ENCODE peak calls at places on chromosomes 4 and X, in six cellular contexts. Y, G, S, W, B and V are unnamed samples.

GRCh38 chr4:185912779-185913178 is 100.8 kb upstream of the SORBS2 start:
- DNase-seq in W (no peak), Y (peak), S (no peak), B (no peak), G (no peak), V (no peak)

GRCh38 chr4:113347245-113347644 is 297.8 kb downstream of the ANK2 start:
- DNase-seq in Y (peak), W (no peak), S (no peak), G (no peak), B (no peak), V (no peak)

GRCh38 chr4:151117371-151117962 is 18.0 kb downstream of the RPS3A start:
- DNase-seq in Y (peak), W (peak), S (peak), B (no peak), G (peak), V (no peak)

GRCh38 chrX:47523297-47523696 is 37.7 kb upstream of the ARAF start:
- DNase-seq in B (peak), W (peak), G (peak), Y (peak), S (peak), V (no peak)

GRCh38 chrX:16843208-16843909 is 26.8 kb downstream of the RBBP7 start:
- DNase-seq in W (no peak), S (no peak), G (no peak), Y (no peak), B (no peak), V (no peak)

GRCh38 chr4:137531951-137532868 is at the start of gene PCDH18:
- DNase-seq in Y (peak), G (peak), W (no peak), S (peak), B (peak), V (peak)

GRCh38 chr4:152572417-152573086 is 36.7 kb upstream of the FBXW7 start:
- DNase-seq in W (no peak), G (no peak), B (no peak), Y (peak), S (no peak), V (no peak)

GRCh38 chrX:1389993-1390285 is 2.0 kb downstream of the SLC25A6 start:
- DNase-seq in Y (no peak), W (no peak), G (no peak), S (peak), B (peak), V (no peak)

GRCh38 chr4:182245541-182246245 is 2.5 kb downstream of the TENM3 start:
- DNase-seq in S (no peak), Y (no peak), G (no peak), B (no peak), W (no peak), V (no peak)

GRCh38 chrX:30649859-30650258 is 3.4 kb upstream of the GK start:
- DNase-seq in B (no peak), Y (peak), S (no peak), G (no peak), W (no peak), V (no peak)

GRCh38 chr4:83358410-83358809 is 23.8 kb upstream of the HPSE start:
- DNase-seq in B (no peak), G (no peak), S (no peak), W (no peak), Y (peak), V (no peak)

GRCh38 chr4:4308800-4309441 is 18.9 kb downstream of the ZBTB49 start:
- DNase-seq in S (no peak), B (no peak), G (no peak), Y (no peak), W (no peak), V (no peak)

GRCh38 chrX:147958316-147958715 is 22.8 kb upstream of the FMR1NB start:
- DNase-seq in G (no peak), B (no peak), S (no peak), Y (peak), W (no peak), V (no peak)

GRCh38 chr4:52813546-52813945 is 48.6 kb upstream of the RASL11B start:
- DNase-seq in B (no peak), W (no peak), Y (no peak), S (no peak), G (no peak), V (no peak)

GRCh38 chr4:54017308-54017707 is 47.1 kb downstream of the CHIC2 start:
- DNase-seq in B (no peak), G (no peak), W (no peak), S (no peak), Y (no peak), V (no peak)

GRCh38 chr4:1293531-1293941 is 3.8 kb downstream of the MAEA start:
- DNase-seq in W (no peak), Y (no peak), B (no peak), S (no peak), G (no peak), V (no peak)
- H3K27ac ChIP-seq in W (no peak), Y (no peak), B (peak), S (no peak), G (no peak), V (no peak)

GRCh38 chr4:38804654-38805295 is at the start of gene TLR1:
- DNase-seq in B (no peak), G (peak), S (no peak), W (peak), Y (peak), V (no peak)
- H3K27ac ChIP-seq in B (peak), G (peak), S (peak), W (no peak), Y (peak), V (peak)

GRCh38 chr4:98473046-98473445 is 185.4 kb downstream of the TSPAN5 start:
- DNase-seq in S (no peak), G (no peak), W (no peak), B (no peak), Y (no peak), V (no peak)
- H3K27ac ChIP-seq in S (no peak), G (no peak), W (no peak), B (no peak), Y (no peak), V (peak)

GRCh38 chrX:108261541-108262218 is 170.1 kb downstream of the ATG4A start:
- DNase-seq in G (no peak), S (no peak), Y (peak), W (no peak), B (no peak), V (no peak)
- H3K27ac ChIP-seq in G (no peak), S (no peak), Y (peak), W (no peak), B (no peak), V (no peak)

GRCh38 chrX:130120321-130120731 is 10.0 kb upstream of the ELF4 start:
- DNase-seq in G (peak), Y (no peak), S (no peak), W (no peak), B (no peak), V (no peak)
- H3K27ac ChIP-seq in G (peak), Y (no peak), S (no peak), W (no peak), B (no peak), V (peak)

GRCh38 chr4:184750926-184751584 is 17.2 kb upstream of the CENPU start:
- DNase-seq in B (no peak), G (no peak), W (no peak), S (no peak), Y (no peak), V (no peak)
- H3K27ac ChIP-seq in B (no peak), G (no peak), W (no peak), S (no peak), Y (no peak), V (no peak)

GRCh38 chr4:833156-833555 is 7.2 kb upstream of the CPLX1 start:
- DNase-seq in B (peak), Y (no peak), S (no peak), G (no peak), W (no peak), V (no peak)

GRCh38 chr4:836003-836511 is 10.1 kb upstream of the CPLX1 start:
- DNase-seq in W (no peak), G (no peak), Y (no peak), B (peak), S (no peak), V (no peak)

GRCh38 chr4:833731-834367 is 7.9 kb upstream of the CPLX1 start:
- DNase-seq in G (no peak), Y (no peak), W (no peak), S (no peak), B (peak), V (no peak)

GRCh38 chr4:835148-836002 is 9.4 kb upstream of the CPLX1 start:
- DNase-seq in Y (no peak), W (no peak), G (peak), S (peak), B (peak), V (no peak)

DNA sequence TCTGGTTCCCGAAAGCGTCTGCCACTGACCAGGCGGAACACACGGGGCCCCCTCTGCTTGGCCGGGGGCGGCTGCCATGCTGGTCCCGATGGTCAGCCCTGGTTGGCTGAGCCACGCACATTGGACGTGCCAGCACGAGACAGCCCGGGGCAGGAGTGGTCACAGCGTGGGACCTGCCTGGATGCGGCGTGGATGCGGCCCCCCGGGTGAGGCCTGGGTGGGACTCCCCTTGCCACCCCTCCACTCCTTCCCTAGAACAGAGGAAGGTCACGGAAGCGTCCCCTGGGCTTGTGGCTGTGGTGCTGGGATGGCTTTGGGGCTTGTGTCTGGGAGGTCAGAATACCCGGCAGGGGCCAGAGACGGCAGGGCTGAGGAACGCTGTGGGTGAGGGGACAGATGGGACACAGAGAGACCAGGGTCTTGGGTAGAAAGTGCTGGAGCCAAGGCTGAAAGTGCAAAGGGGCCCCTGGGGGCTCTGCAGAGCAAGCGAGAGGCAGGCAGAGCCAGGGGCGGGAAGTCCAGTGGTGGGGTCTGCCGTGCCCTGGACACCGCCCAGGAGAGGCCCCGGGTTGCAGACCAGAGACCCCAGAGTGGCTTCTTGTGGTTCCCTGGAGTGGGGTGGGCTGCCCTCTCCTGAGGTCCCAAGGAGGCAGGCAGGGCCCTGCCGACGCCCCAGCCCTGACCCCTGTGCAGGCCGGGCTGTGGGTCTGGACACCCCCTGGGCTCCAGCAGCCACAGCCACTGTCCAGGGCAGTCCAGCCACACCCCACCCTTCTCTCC is 8.6 kb upstream of the CPLX1 start:
- DNase-seq in B (peak), W (no peak), G (no peak), Y (no peak), S (no peak), V (no peak)
- H3K27ac ChIP-seq in B (no peak), W (no peak), G (no peak), Y (no peak), S (no peak), V (no peak)

GRCh38 chr4:76751612-76752343 is 146.2 kb downstream of the SOWAHB start:
- DNase-seq in S (no peak), G (no peak), W (no peak), B (no peak), Y (no peak), V (no peak)
- H3K27ac ChIP-seq in S (no peak), G (no peak), W (no peak), B (no peak), Y (no peak), V (no peak)

DNA sequence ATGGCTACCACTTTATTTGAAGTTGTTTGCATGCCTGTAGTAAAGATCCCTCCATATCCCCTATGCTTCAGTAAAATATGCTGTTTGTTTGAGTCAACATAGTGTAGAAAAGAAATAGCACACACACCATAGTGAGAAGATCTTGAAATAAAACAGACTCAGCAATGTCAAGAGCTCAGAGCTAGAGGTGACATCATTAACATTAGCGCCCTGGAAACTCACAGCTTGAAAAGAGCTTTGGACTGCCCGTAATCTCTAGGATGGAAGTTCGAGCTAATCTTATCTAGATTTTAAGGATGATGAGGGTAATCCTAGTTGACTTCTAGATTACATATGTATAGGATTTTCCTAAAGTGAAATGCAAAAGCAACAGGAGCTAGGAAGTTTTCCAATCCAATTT is 275.6 kb downstream of the SMARCA1 start:
- DNase-seq in Y (no peak), G (no peak), W (no peak), B (no peak), S (no peak), V (no peak)
- H3K27ac ChIP-seq in Y (no peak), G (no peak), W (no peak), B (no peak), S (no peak), V (no peak)